ENCODE peak calls at places on chromosome 11, in five cellular contexts. I is colonic mucosa, F is lung, J is fibroblast of lung, S is sigmoid colon. A is an unnamed sample.

GRCh38 chr11:61418136-61418535 is 11.6 kb downstream of the CPSF7 start:
- DNase-seq in J (no peak), F (no peak), S (no peak), I (no peak), A (no peak)

GRCh38 chr11:35641206-35641885 is 21.2 kb upstream of the TRIM44 start:
- DNase-seq in S (no peak), J (peak; percentile 53), I (no peak), F (no peak), A (no peak)

GRCh38 chr11:128867277-128867676 is at the start of gene KCNJ1:
- DNase-seq in J (no peak), S (no peak), I (no peak), F (no peak), A (no peak)

GRCh38 chr11:19559746-19560145 is 152.9 kb upstream of the NAV2 start:
- DNase-seq in S (no peak), J (no peak), I (no peak), F (no peak), A (no peak)

GRCh38 chr11:119863811-119864601 is 135.0 kb upstream of the NECTIN1 start:
- DNase-seq in F (no peak), S (no peak), I (peak; percentile 91), J (no peak), A (no peak)

GRCh38 chr11:100863080-100863581 is 176.0 kb downstream of the ARHGAP42 start:
- DNase-seq in S (no peak), I (no peak), F (no peak), J (peak; percentile 99), A (peak; percentile 4)

GRCh38 chr11:112961751-112962747 is 829 bp downstream of the NCAM1 start:
- DNase-seq in S (no peak), J (no peak), F (no peak), I (peak; percentile 26), A (peak; percentile 69)

GRCh38 chr11:125842319-125842948 is 9.3 kb downstream of the PATE4 start:
- DNase-seq in J (no peak), S (no peak), I (no peak), F (no peak), A (no peak)

GRCh38 chr11:64186205-64187165 is 514 bp downstream of the STIP1 start:
- DNase-seq in J (peak; percentile 11), F (no peak), I (peak; percentile 60), S (peak; percentile 75), A (peak; percentile 38)

GRCh38 chr11:102436546-102436945 is 16.0 kb downstream of the TMEM123 start:
- DNase-seq in I (no peak), J (peak; percentile 38), S (no peak), F (no peak), A (no peak)

GRCh38 chr11:64196616-64197015 is 9.9 kb upstream of the FERMT3 start:
- DNase-seq in I (no peak), S (no peak), F (no peak), J (no peak), A (no peak)

GRCh38 chr11:134555510-134555909 is 143.5 kb upstream of the B3GAT1 start:
- DNase-seq in S (no peak), F (peak; percentile 15), I (no peak), J (no peak), A (no peak)

GRCh38 chr11:1054143-1055108 is 17.9 kb upstream of the MUC6 start:
- DNase-seq in J (no peak), F (no peak), I (peak; percentile 90), S (peak; percentile 59), A (peak; percentile 87)

GRCh38 chr11:78138694-78139421 is 568 bp downstream of the ALG8 start:
- DNase-seq in J (peak; percentile 31), S (no peak), I (peak; percentile 50), F (no peak), A (peak; percentile 62)

GRCh38 chr11:11230802-11231562 is 122.1 kb downstream of the CSNK2A3 start:
- DNase-seq in J (no peak), F (no peak), I (no peak), S (no peak), A (no peak)

GRCh38 chr11:64385953-64386704 is 27.2 kb downstream of the RPS6KA4 start:
- DNase-seq in J (peak; percentile 69), I (no peak), S (no peak), F (no peak), A (peak; percentile 70)

GRCh38 chr11:134050541-134051383 is 18.1 kb upstream of the JAM3 start:
- DNase-seq in J (no peak), S (peak; percentile 88), F (peak; percentile 65), I (peak; percentile 87), A (peak; percentile 97)

GRCh38 chr11:119641991-119642745 is 86.8 kb downstream of the NECTIN1 start:
- DNase-seq in F (no peak), S (no peak), J (no peak), I (no peak), A (peak; percentile 78)

GRCh38 chr11:65589444-65590239 is 6.0 kb downstream of the KCNK7 start:
- DNase-seq in S (peak; percentile 66), I (no peak), F (no peak), J (no peak), A (no peak)

GRCh38 chr11:68583047-68583446 is 101.3 kb upstream of the GAL start:
- DNase-seq in J (peak; percentile 81), I (no peak), F (no peak), S (no peak), A (peak; percentile 89)

GRCh38 chr11:95522871-95523270 is 266.7 kb downstream of the FAM76B start:
- DNase-seq in F (no peak), I (no peak), S (no peak), J (peak; percentile 19), A (no peak)

DNA sequence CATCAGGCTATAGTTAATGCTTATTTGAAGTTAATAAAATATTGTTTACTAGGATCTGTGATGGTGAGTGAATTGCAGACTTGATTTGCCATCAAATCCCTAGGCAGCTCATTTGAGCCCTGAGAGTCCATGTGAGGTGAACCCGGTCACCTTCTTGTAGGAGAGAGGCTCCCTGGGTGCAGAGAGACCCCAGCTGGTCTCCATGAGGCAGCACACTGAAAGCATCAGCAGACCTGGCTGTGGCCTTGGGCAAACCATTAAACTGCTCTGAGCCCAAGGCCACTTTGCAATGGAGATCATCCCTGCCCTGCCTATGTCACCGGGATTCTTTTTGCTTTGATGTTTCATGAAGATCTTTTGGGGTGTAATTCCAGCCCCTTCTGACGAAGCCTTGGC is 125.2 kb downstream of the MICAL2 start:
- DNase-seq in I (no peak), S (no peak), J (no peak), F (no peak), A (no peak)
- TF ChIP-seq CTCF in I (no peak), S (no peak), J (peak; percentile 17), F (no peak), A (no peak)

DNA sequence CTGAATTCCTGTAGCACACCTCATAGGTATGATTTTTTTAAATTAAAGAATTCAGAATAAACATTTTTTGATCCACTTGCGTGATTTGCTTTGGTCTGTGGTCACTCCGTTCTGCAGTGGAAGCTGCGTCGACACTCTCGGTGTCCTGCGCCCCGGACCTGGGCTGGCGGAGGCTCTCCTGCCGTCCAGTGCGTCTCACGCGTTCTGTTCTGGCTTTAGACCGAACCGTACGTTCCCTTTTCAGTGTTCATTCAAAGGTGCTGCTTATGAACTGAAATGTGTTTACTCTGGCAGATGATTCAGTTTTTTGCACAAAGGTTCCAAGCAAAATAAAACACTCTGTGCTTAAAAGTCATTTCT is 38.2 kb downstream of the CTTN start:
- DNase-seq in S (no peak), J (no peak), I (no peak), F (no peak), A (no peak)
- H3K36me3 ChIP-seq in S (peaks cover 43% of the 10 kb centered on the region), J (peaks cover 40% of the 10 kb centered on the region), I (peaks cover 26% of the 10 kb centered on the region), F (peaks cover 17% of the 10 kb centered on the region), A (peaks cover 67% of the 10 kb centered on the region)

GRCh38 chr11:117180661-117181585 is 2.4 kb downstream of the SIDT2 start:
- DNase-seq in F (peak; percentile 74), S (peak; percentile 92), I (peak; percentile 87), J (peak; percentile 60), A (peak; percentile 94)
- H3K4me3 ChIP-seq in F (no peak overlapping the region), S (no peak overlapping the region), I (no peak overlapping the region), J (no peak overlapping the region), A (peak overlapping the region; percentile 1)

DNA sequence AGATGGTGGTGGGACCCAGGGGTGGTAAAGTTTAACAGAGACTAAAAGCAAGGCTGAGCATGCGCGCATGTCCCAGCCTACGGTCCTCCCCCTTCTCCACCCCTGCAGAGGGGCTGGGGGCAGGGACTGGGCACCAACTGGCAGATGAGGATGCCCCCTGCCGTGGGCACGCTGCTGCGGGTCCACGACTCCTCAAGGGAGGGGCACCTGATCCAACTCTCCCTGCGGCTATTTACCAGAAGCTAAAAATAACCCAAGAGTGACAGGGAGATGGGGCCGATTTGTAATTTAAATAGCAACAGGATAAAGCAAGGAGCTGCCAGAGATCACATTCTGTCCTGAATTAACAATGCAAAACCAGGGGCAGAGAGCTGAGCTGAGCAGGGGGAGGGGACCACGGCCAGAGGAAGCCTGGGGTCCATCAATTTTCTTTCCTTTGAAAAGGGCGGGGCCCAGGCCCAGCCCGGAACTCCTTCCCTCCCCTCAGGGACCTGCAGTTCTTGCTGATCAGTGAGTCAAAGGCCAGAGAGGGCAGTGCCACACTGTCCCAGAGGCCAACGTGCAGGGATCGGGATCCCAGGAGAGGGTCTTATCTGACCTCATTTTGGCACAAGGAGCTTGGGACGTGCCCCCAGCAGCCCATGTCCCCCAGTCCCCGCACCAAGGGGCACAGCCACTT is 8.1 kb upstream of the DGKZ start:
- DNase-seq in I (no peak), J (no peak), F (no peak), S (no peak), A (peak; percentile 91)
- TF ChIP-seq CTCF in I (no peak), J (no peak), F (no peak), S (no peak), A (no peak)

DNA sequence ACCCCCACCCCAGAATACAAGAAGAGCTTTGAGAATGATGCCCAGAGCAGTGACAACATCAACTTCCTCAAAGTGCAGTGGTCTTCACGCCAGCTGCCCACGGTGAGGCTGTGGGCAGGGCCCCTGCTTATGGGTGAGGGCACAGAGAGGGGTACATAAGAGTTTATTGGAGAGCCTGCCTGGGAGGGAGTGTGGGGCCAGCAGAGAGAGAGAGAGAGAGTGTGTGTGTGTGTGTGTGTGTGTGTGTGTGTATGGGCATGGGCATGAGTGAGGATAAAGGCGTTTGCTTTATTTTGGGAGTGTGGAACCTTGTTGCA is 9.5 kb downstream of the PHOX2A start:
- DNase-seq in J (no peak), S (peak; percentile 9), I (no peak), F (no peak), A (peak; percentile 39)
- H3K36me3 ChIP-seq in J (peaks cover 53% of the 10 kb centered on the region), S (peaks cover 77% of the 10 kb centered on the region), I (peaks cover 45% of the 10 kb centered on the region), F (no peaks in the 10 kb centered on the region), A (peaks cover 82% of the 10 kb centered on the region)

GRCh38 chr11:93192163-93192562 is 5.6 kb downstream of the SLC36A4 start:
- DNase-seq in J (no peak), F (no peak), I (no peak), S (no peak), A (no peak)

GRCh38 chr11:93197383-93198220 is at the start of gene SLC36A4:
- DNase-seq in F (peak; percentile 94), J (peak; percentile 98), S (peak; percentile 96), I (peak; percentile 93), A (peak; percentile 92)

GRCh38 chr11:93196816-93197382 is 892 bp downstream of the SLC36A4 start:
- DNase-seq in J (no peak), F (no peak), S (no peak), I (no peak), A (peak; percentile 27)

GRCh38 chr11:93193721-93194120 is 4.1 kb downstream of the SLC36A4 start:
- DNase-seq in I (no peak), F (no peak), J (no peak), S (no peak), A (no peak)

GRCh38 chr11:93194673-93195291 is 3.0 kb downstream of the SLC36A4 start:
- DNase-seq in F (no peak), I (no peak), J (no peak), S (no peak), A (peak; percentile 14)
- H3K4me3 ChIP-seq in F (no peak overlapping the region), I (no peak overlapping the region), J (no peak overlapping the region), S (no peak overlapping the region), A (no peak overlapping the region)

A was measured in osteoblast.